ENCODE peak calls at places on chromosome 6, in five cellular contexts. Q is HepG2, L is WTC11, Y is GM12878, P is K562. T is an unnamed sample.

GRCh38 chr6:142731611-142732010 is 213.4 kb downstream of the HIVEP2 start:
- DNase-seq in Q (no peak), P (no peak), L (no peak), Y (no peak), T (no peak)

GRCh38 chr6:2765896-2766766 is 938 bp downstream of the WRNIP1 start:
- DNase-seq in Y (no peak), L (peak; percentile 47), P (peak; percentile 68), Q (no peak), T (no peak)

GRCh38 chr6:74912234-74912633 is 293.6 kb downstream of the COL12A1 start:
- DNase-seq in L (no peak), Y (no peak), Q (no peak), P (no peak), T (no peak)

GRCh38 chr6:24614648-24615047 is 31.3 kb downstream of the KIAA0319 start:
- DNase-seq in P (no peak), Q (no peak), Y (no peak), L (no peak), T (no peak)

GRCh38 chr6:27743787-27744186 is 168.4 kb downstream of the OR2B2 start:
- DNase-seq in Y (no peak), P (no peak), Q (no peak), L (peak; percentile 32), T (no peak)

GRCh38 chr6:15147827-15148226 is 98.0 kb upstream of the JARID2 start:
- DNase-seq in P (no peak), Q (no peak), L (no peak), Y (no peak), T (no peak)

GRCh38 chr6:7463785-7464184 is 74.2 kb downstream of the RIOK1 start:
- DNase-seq in Y (no peak), Q (peak; percentile 81), P (no peak), L (no peak), T (no peak)

GRCh38 chr6:33235221-33235634 is 26.9 kb downstream of the RING1 start:
- DNase-seq in L (no peak), P (no peak), Y (no peak), Q (no peak), T (no peak)

GRCh38 chr6:39422273-39422672 is 99.8 kb upstream of the KCNK16 start:
- DNase-seq in L (no peak), Y (no peak), P (no peak), Q (no peak), T (no peak)

GRCh38 chr6:78909391-78909790 is 42.0 kb downstream of the IRAK1BP1 start:
- DNase-seq in Y (no peak), L (no peak), P (no peak), Q (no peak), T (no peak)

GRCh38 chr6:143258945-143259344 is 191.6 kb downstream of the ADAT2 start:
- DNase-seq in P (no peak), Y (no peak), L (no peak), Q (no peak), T (no peak)

GRCh38 chr6:5096482-5096881 is 11.3 kb downstream of the PPP1R3G start:
- DNase-seq in Y (no peak), P (no peak), Q (no peak), L (no peak), T (no peak)

GRCh38 chr6:46882622-46883021 is 39.1 kb downstream of the ADGRF5 start:
- DNase-seq in P (no peak), Y (no peak), Q (no peak), L (no peak), T (no peak)

GRCh38 chr6:11979866-11980265 is 32.2 kb upstream of the HIVEP1 start:
- DNase-seq in Y (no peak), Q (no peak), L (no peak), P (no peak), T (no peak)

GRCh38 chr6:118174071-118174470 is 267.0 kb downstream of the SLC35F1 start:
- DNase-seq in L (no peak), P (no peak), Y (no peak), Q (no peak), T (no peak)

GRCh38 chr6:33070909-33071308 is 2.5 kb downstream of the HLA-DPA1 start:
- DNase-seq in Q (no peak), P (no peak), L (no peak), Y (no peak), T (no peak)

GRCh38 chr6:50822078-50822476 is 3.4 kb downstream of the TFAP2B start:
- DNase-seq in L (no peak), Q (no peak), Y (no peak), P (no peak), T (no peak)

GRCh38 chr6:129672883-129673631 is 36.9 kb downstream of the ARHGAP18 start:
- DNase-seq in Q (peak; percentile 55), Y (peak; percentile 60), L (no peak), P (no peak), T (no peak)

GRCh38 chr6:155434117-155434516 is 21.5 kb downstream of the NOX3 start:
- DNase-seq in Y (no peak), L (no peak), P (no peak), Q (no peak), T (no peak)

GRCh38 chr6:27078734-27079357 is 168.7 kb upstream of the PRSS16 start:
- DNase-seq in P (peak; percentile 64), L (peak; percentile 77), Q (peak; percentile 75), Y (peak; percentile 57), T (peak; percentile 27)

GRCh38 chr6:76886900-76887299 is 576.4 kb downstream of the HTR1B start:
- DNase-seq in Q (no peak), P (no peak), L (no peak), Y (no peak), T (no peak)

GRCh38 chr6:42928748-42929087 is 562 bp upstream of the CNPY3 start:
- DNase-seq in L (no peak), Y (no peak), Q (no peak), P (no peak), T (no peak)

GRCh38 chr6:81940451-81940850 is 188.0 kb upstream of the TENT5A start:
- DNase-seq in P (no peak), L (no peak), Q (no peak), Y (no peak), T (no peak)

GRCh38 chr6:56860466-56860865 is 94.4 kb upstream of the BEND6 start:
- DNase-seq in P (no peak), Y (no peak), L (no peak), Q (no peak), T (no peak)

GRCh38 chr6:82955841-82956240 is 109.8 kb downstream of the UBE3D start:
- DNase-seq in Y (no peak), L (no peak), P (no peak), Q (no peak), T (no peak)

GRCh38 chr6:33168202-33168601 is 24.1 kb downstream of the COL11A2 start:
- DNase-seq in P (no peak), Y (no peak), Q (no peak), L (no peak), T (no peak)

GRCh38 chr6:20238688-20239587 is 26.7 kb upstream of the MBOAT1 start:
- DNase-seq in L (peak; percentile 27), Q (no peak), Y (no peak), P (no peak), T (no peak)

GRCh38 chr6:15073883-15074465 is 171.9 kb upstream of the JARID2 start:
- DNase-seq in Y (no peak), L (no peak), Q (no peak), P (no peak), T (no peak)

DNA sequence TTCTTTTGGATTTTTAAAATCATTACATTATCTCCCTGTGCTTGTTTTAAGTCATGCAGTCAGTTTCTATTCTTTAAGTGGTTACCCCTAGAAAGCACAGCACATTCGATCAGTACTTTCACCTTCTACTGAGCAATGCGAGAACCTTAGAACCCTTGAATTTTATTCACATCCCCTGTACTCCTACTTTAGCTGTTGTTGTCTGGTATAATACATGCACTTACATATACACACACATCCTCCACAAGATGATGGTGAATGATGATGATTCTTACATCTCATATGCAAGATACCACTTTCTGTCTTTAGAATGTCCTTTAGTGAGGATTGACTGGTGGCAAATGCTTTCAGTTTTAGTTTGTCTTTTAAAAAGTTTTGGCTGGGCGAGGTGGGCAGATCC is 5.7 kb downstream of the CDC40 start:
- DNase-seq in Y (no peak), P (no peak), Q (no peak), L (no peak), T (no peak)
- TF ChIP-seq ATF2 in Y (no peak), P (no peak), Q (no peak), L (no peak), T (no peak)

GRCh38 chr6:51855310-51856082 is 231.9 kb downstream of the PKHD1 start:
- DNase-seq in P (peak; percentile 47), L (peak; percentile 23), Q (peak; percentile 79), Y (peak; percentile 11), T (no peak)
- TF ChIP-seq ATF2 in P (no peak), L (no peak), Q (no peak), Y (no peak), T (no peak)

GRCh38 chr6:107646176-107646575 is 156.3 kb downstream of the SOBP start:
- DNase-seq in P (no peak), Q (no peak), L (no peak), Y (no peak), T (no peak)
- TF ChIP-seq ATF2 in P (no peak), Q (no peak), L (no peak), Y (no peak), T (no peak)

GRCh38 chr6:108750801-108751200 is 97.4 kb upstream of the ARMC2 start:
- DNase-seq in P (no peak), Q (no peak), L (no peak), Y (no peak), T (no peak)
- TF ChIP-seq ATF2 in P (no peak), Q (no peak), L (no peak), Y (no peak), T (no peak)

GRCh38 chr6:52574709-52575489 is 2.0 kb downstream of the TRAM2 start:
- DNase-seq in P (peak; percentile 69), Y (peak; percentile 36), L (no peak), Q (no peak), T (no peak)
- TF ChIP-seq ATF2 in P (no peak), Y (peak; percentile 39), L (no peak), Q (no peak), T (no peak)

DNA sequence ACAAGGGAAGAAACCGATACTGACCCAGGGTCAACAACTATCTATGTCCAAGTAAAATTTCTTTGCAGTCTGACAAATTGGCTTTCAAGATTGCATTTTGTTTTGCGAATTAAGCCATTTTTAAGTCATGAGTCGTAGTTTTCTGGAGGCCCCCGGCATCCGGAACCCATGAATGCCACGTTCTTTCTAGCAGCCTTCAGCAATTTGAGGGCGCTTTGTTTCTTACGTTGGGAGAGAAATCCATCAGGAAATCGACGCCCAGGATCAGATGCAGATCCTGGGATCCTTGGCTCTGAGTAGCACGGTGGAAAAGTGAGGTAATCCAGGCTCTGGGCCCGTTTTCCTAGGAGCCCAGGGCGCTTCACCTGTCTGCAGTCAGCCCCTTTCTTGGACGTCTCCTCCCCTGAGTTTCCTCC is 295 bp upstream of the ABRACL start:
- DNase-seq in Q (no peak), P (no peak), Y (no peak), L (no peak), T (peak; percentile 58)
- TF ChIP-seq ATF2 in Q (no peak), P (no peak), Y (no peak), L (no peak), T (no peak)

GRCh38 chr6:71289039-71289801 is 609 bp downstream of the OGFRL1 start:
- DNase-seq in P (no peak), L (peak; percentile 50), Q (no peak), Y (no peak), T (peak; percentile 70)
- TF ChIP-seq ATF2 in P (no peak), L (no peak), Q (no peak), Y (no peak), T (no peak)

GRCh38 chr6:95203153-95203754 is 374.1 kb upstream of the MANEA start:
- DNase-seq in L (peak; percentile 38), Q (peak; percentile 10), P (peak; percentile 8), Y (no peak), T (no peak)
- TF ChIP-seq ATF2 in L (no peak), Q (no peak), P (no peak), Y (no peak), T (no peak)

T was measured in H1.